ENCODE peak calls at places on chromosomes 3 and 15, in six cellular contexts. One of them, this sample, is unnamed.
A peak's percentile ranks its signal among the peaks of the same experiment; 100 is the strongest.

GRCh38 chr15:96066126-96066525 is 264.4 kb upstream of the NR2F2 start:
- DNase-seq in stomach: no peak
- DNase-seq in breast epithelium: no peak
- DNase-seq in esophagus muscularis mucosa: peak; percentile 31
- DNase-seq in transverse colon: no peak
- DNase-seq in H1: no peak
- DNase-seq in this sample: no peak

GRCh38 chr3:138440137-138440536 is 5.7 kb downstream of the ESYT3 start:
- DNase-seq in stomach: no peak
- DNase-seq in breast epithelium: no peak
- DNase-seq in esophagus muscularis mucosa: no peak
- DNase-seq in transverse colon: no peak
- DNase-seq in H1: no peak
- DNase-seq in this sample: no peak

GRCh38 chr3:72597756-72598195 is 250.5 kb downstream of the SHQ1 start:
- DNase-seq in stomach: no peak
- DNase-seq in breast epithelium: no peak
- DNase-seq in esophagus muscularis mucosa: no peak
- DNase-seq in transverse colon: no peak
- DNase-seq in H1: no peak
- DNase-seq in this sample: no peak

GRCh38 chr3:50213383-50213782 is 8.3 kb downstream of the SLC38A3 start:
- DNase-seq in stomach: peak; percentile 44
- DNase-seq in breast epithelium: no peak
- DNase-seq in esophagus muscularis mucosa: no peak
- DNase-seq in transverse colon: no peak
- DNase-seq in H1: no peak
- DNase-seq in this sample: no peak

GRCh38 chr15:23642413-23643044 is 5.1 kb downstream of the MAGEL2 start:
- DNase-seq in stomach: peak; percentile 56
- DNase-seq in breast epithelium: no peak
- DNase-seq in esophagus muscularis mucosa: no peak
- DNase-seq in transverse colon: peak; percentile 61
- DNase-seq in H1: no peak
- DNase-seq in this sample: peak; percentile 70

GRCh38 chr3:127750226-127751031 is 71.9 kb downstream of the MGLL start:
- DNase-seq in stomach: no peak
- DNase-seq in breast epithelium: no peak
- DNase-seq in esophagus muscularis mucosa: no peak
- DNase-seq in transverse colon: peak; percentile 41
- DNase-seq in H1: no peak
- DNase-seq in this sample: no peak

GRCh38 chr15:62647195-62647865 is 395.2 kb upstream of the TPM1 start:
- DNase-seq in stomach: peak; percentile 55
- DNase-seq in breast epithelium: no peak
- DNase-seq in esophagus muscularis mucosa: peak; percentile 78
- DNase-seq in transverse colon: peak; percentile 70
- DNase-seq in H1: no peak
- DNase-seq in this sample: no peak

GRCh38 chr3:101998256-101998926 is 149.1 kb downstream of the NFKBIZ start:
- DNase-seq in stomach: no peak
- DNase-seq in breast epithelium: no peak
- DNase-seq in esophagus muscularis mucosa: no peak
- DNase-seq in transverse colon: no peak
- DNase-seq in H1: no peak
- DNase-seq in this sample: no peak

GRCh38 chr3:81716870-81717509 is 44.5 kb downstream of the GBE1 start:
- DNase-seq in stomach: peak; percentile 46
- DNase-seq in breast epithelium: no peak
- DNase-seq in esophagus muscularis mucosa: no peak
- DNase-seq in transverse colon: no peak
- DNase-seq in H1: no peak
- DNase-seq in this sample: no peak

GRCh38 chr15:45589296-45589695 is 2.1 kb downstream of the BLOC1S6 start:
- DNase-seq in stomach: no peak
- DNase-seq in breast epithelium: no peak
- DNase-seq in esophagus muscularis mucosa: no peak
- DNase-seq in transverse colon: no peak
- DNase-seq in H1: no peak
- DNase-seq in this sample: no peak
- H3K4me3 ChIP-seq in stomach: no peak overlapping the region
- H3K4me3 ChIP-seq in breast epithelium: peak overlapping the region; percentile 88
- H3K4me3 ChIP-seq in esophagus muscularis mucosa: no peak overlapping the region
- H3K4me3 ChIP-seq in transverse colon: no peak overlapping the region
- H3K4me3 ChIP-seq in H1: no peak overlapping the region
- H3K4me3 ChIP-seq in this sample: no peak overlapping the region

GRCh38 chr15:24956131-24956838 is 1.5 kb downstream of the SNRPN start:
- DNase-seq in stomach: peak; percentile 74
- DNase-seq in breast epithelium: peak; percentile 68
- DNase-seq in esophagus muscularis mucosa: peak; percentile 92
- DNase-seq in transverse colon: peak; percentile 78
- DNase-seq in H1: peak; percentile 39
- DNase-seq in this sample: peak; percentile 90
- TF ChIP-seq POLR2AphosphoS5 in stomach: peak; percentile 66
- TF ChIP-seq POLR2AphosphoS5 in breast epithelium: peak; percentile 57
- TF ChIP-seq POLR2AphosphoS5 in esophagus muscularis mucosa: peak; percentile 77
- TF ChIP-seq POLR2AphosphoS5 in transverse colon: peak; percentile 66
- TF ChIP-seq POLR2AphosphoS5 in H1: peak; percentile 95
- TF ChIP-seq POLR2AphosphoS5 in this sample: peak; percentile 27

DNA sequence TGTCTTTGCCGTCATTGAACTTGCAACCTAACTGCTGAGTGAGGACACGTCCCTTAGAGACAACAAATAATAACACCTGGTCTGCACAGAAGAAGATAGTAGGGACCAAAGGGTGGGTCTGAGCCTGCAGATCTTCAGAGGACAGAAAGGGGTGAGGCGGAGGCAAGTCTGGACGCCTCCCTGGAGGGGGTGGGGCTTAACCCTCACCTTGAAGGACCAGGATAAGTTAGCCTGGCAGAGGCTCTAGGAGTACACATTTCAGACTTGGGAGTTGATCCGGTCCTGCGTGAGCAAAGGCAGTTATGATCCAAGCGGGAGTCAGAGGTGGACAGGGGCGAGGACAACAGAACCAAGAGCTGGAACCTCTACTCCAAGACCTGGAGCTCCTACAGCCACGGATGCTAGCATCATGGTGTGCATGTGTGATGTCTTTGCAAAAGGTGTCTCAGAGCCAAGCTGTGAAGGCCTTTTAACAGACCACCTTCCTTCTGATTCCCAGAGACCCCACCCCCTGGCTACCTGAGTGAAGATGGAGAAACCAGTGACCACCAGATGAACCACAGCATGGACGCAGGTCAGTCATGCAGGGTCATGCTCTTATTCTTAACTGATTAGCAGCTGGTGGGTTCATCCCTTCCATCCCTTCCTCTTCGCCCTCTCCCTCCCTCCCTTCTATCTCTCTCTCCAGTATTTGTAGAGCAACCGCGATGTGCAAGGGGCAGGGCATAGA is 88.0 kb downstream of the AAGAB start:
- DNase-seq in stomach: no peak
- DNase-seq in breast epithelium: no peak
- DNase-seq in esophagus muscularis mucosa: no peak
- DNase-seq in transverse colon: no peak
- DNase-seq in H1: no peak
- DNase-seq in this sample: peak; percentile 33
- H3K9me3 ChIP-seq in stomach: no peaks in the 10 kb centered on the region
- H3K9me3 ChIP-seq in breast epithelium: no peaks in the 10 kb centered on the region
- H3K9me3 ChIP-seq in esophagus muscularis mucosa: no peaks in the 10 kb centered on the region
- H3K9me3 ChIP-seq in transverse colon: no peaks in the 10 kb centered on the region
- H3K9me3 ChIP-seq in H1: no peaks in the 10 kb centered on the region
- H3K9me3 ChIP-seq in this sample: no peaks in the 10 kb centered on the region

GRCh38 chr15:64634020-64634419 is 141.4 kb downstream of the RBPMS2 start:
- DNase-seq in stomach: no peak
- DNase-seq in breast epithelium: no peak
- DNase-seq in esophagus muscularis mucosa: no peak
- DNase-seq in transverse colon: peak; percentile 24
- DNase-seq in H1: no peak
- DNase-seq in this sample: no peak

GRCh38 chr15:64636101-64636500 is 139.3 kb downstream of the RBPMS2 start:
- DNase-seq in stomach: no peak
- DNase-seq in breast epithelium: no peak
- DNase-seq in esophagus muscularis mucosa: no peak
- DNase-seq in transverse colon: no peak
- DNase-seq in H1: no peak
- DNase-seq in this sample: no peak

GRCh38 chr15:64633332-64633731 is 142.1 kb downstream of the RBPMS2 start:
- DNase-seq in stomach: no peak
- DNase-seq in breast epithelium: no peak
- DNase-seq in esophagus muscularis mucosa: no peak
- DNase-seq in transverse colon: no peak
- DNase-seq in H1: no peak
- DNase-seq in this sample: no peak

GRCh38 chr15:64635486-64635815 is 139.9 kb downstream of the RBPMS2 start:
- DNase-seq in stomach: peak; percentile 44
- DNase-seq in breast epithelium: no peak
- DNase-seq in esophagus muscularis mucosa: no peak
- DNase-seq in transverse colon: no peak
- DNase-seq in H1: no peak
- DNase-seq in this sample: peak; percentile 68

DNA sequence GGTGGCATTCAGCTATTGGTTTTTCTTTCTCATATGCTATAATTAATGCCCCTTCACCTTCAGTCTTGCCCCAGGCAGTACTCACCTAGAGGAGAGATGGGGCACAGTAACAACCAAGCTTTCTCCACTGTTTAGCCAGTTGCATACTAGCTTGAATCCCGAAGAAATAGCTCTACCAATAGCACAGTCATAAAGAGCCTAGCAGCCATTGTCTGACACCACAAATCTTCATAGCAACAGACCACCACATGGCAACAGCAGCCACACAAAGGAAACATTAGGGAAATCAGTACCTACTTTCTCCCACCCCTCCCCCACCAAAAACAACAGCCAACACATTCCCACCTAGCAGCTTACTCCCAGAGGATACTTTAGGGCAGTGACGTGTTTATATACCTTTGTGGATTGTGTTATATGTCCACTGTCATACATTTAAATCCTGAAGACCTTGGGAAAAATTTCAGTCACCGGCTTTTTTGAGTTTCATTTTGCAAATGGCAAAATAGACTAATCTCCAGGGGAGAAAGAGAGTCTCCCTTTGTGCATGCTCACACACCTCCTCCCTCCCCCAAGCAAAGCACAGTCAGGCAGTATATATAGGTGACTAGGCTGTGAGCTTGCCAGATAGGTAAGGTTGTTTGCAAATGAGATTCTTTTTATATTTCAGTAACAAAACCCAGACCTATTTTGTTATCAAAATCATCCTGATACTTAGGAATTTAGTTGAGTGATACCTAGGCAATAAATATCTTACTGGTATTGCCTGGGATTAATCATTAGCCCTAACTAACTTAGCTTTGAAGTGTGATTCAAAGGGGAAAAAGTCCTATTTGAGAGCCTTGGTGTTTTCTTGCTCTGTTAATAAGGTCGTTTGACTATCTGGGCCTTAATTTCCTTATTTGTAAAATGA is 140.6 kb downstream of the RBPMS2 start:
- DNase-seq in stomach: no peak
- DNase-seq in breast epithelium: no peak
- DNase-seq in esophagus muscularis mucosa: no peak
- DNase-seq in transverse colon: no peak
- DNase-seq in H1: peak; percentile 38
- DNase-seq in this sample: no peak
- H3K4me3 ChIP-seq in stomach: no peak overlapping the region
- H3K4me3 ChIP-seq in breast epithelium: no peak overlapping the region
- H3K4me3 ChIP-seq in esophagus muscularis mucosa: no peak overlapping the region
- H3K4me3 ChIP-seq in transverse colon: no peak overlapping the region
- H3K4me3 ChIP-seq in H1: no peak overlapping the region
- H3K4me3 ChIP-seq in this sample: no peak overlapping the region

This sample was measured in sigmoid colon.